ENCODE peak calls at places on chromosomes 11 and 22, in ten cellular contexts. O is mesothelial cell of epicardium, E is HFFc6, D is Peyer's patch, C is RWPE1, S is GM10248, B is PC-3, F is epithelial cell of esophagus, W is GM12864, M is IMR-90. I is an unnamed sample.

GRCh38 chr11:64131657-64132387 is 34.1 kb downstream of the MACROD1 start:
- DNase-seq in D (no peak), C (no peak), S (no peak), W (no peak), O (no peak), B (no peak), E (no peak), F (no peak), M (no peak), I (no peak)

GRCh38 chr11:23405350-23405937 is 545.2 kb upstream of the CCDC179 start:
- DNase-seq in M (no peak), S (no peak), B (no peak), E (no peak), O (no peak), C (no peak), D (no peak), W (no peak), F (no peak), I (no peak)

GRCh38 chr11:120512727-120513435 is 1.3 kb downstream of the GRIK4 start:
- DNase-seq in M (no peak), W (no peak), F (no peak), E (no peak), C (no peak), O (no peak), S (no peak), D (no peak), B (peak), I (no peak)

GRCh38 chr11:134008593-134008992 is 51.8 kb upstream of the IGSF9B start:
- DNase-seq in F (peak), E (no peak), B (no peak), S (no peak), M (no peak), D (no peak), W (peak), C (no peak), O (no peak), I (no peak)

GRCh38 chr11:68658661-68659060 is 25.7 kb upstream of the GAL start:
- DNase-seq in B (no peak), W (no peak), F (no peak), D (no peak), O (no peak), M (peak), S (no peak), E (peak), C (no peak), I (peak)

GRCh38 chr11:132115454-132115853 is 745.0 kb downstream of the NTM start:
- DNase-seq in F (peak), E (peak), S (no peak), D (no peak), W (no peak), O (no peak), M (peak), C (no peak), B (peak), I (no peak)

GRCh38 chr11:76777922-76778321 is 5.2 kb upstream of the TSKU start:
- DNase-seq in W (no peak), C (no peak), M (no peak), S (no peak), B (no peak), D (peak), O (no peak), E (no peak), F (no peak), I (no peak)

GRCh38 chr11:74568028-74568427 is 24.4 kb upstream of the POLD3 start:
- DNase-seq in W (no peak), B (no peak), M (no peak), O (no peak), E (no peak), S (no peak), C (no peak), D (no peak), F (no peak), I (no peak)

GRCh38 chr11:102010776-102011500 is 36.3 kb upstream of the CFAP300 start:
- DNase-seq in S (no peak), D (peak), B (peak), C (peak), F (peak), E (peak), M (peak), W (no peak), O (peak), I (peak)

GRCh38 chr11:123547180-123547579 is 107.2 kb downstream of the SCN3B start:
- DNase-seq in F (no peak), B (no peak), E (no peak), S (peak), D (no peak), W (peak), C (no peak), O (no peak), M (no peak), I (no peak)

GRCh38 chr22:27133951-27134664 is 476.7 kb downstream of the MIAT start:
- DNase-seq in F (peak), W (no peak), E (peak), C (peak), O (no peak), S (peak), B (peak), M (peak), D (no peak), I (no peak)

GRCh38 chr11:123239371-123240150 is 44.5 kb upstream of the CLMP start:
- DNase-seq in C (no peak), D (no peak), B (peak), O (no peak), M (peak), E (peak), F (peak), W (no peak), S (no peak), I (no peak)

GRCh38 chr11:46686886-46687810 is 13.3 kb downstream of the ARHGAP1 start:
- DNase-seq in M (peak), B (no peak), W (no peak), S (no peak), O (no peak), F (peak), D (peak), E (peak), C (peak), I (no peak)

GRCh38 chr11:120135838-120136237 is 2.1 kb downstream of the TRIM29 start:
- DNase-seq in C (peak), M (no peak), B (no peak), D (no peak), F (peak), S (no peak), O (peak), E (no peak), W (no peak), I (no peak)

GRCh38 chr22:27531782-27532530 is 269.6 kb downstream of the MN1 start:
- DNase-seq in C (peak), M (peak), E (peak), O (no peak), W (no peak), B (peak), S (no peak), D (no peak), F (peak), I (peak)

GRCh38 chr11:102317099-102317767 is at the start of gene BIRC3:
- DNase-seq in F (peak), O (peak), D (peak), E (peak), W (peak), C (peak), M (peak), B (peak), S (peak), I (peak)

GRCh38 chr11:279966-280761 is 2.0 kb downstream of the NLRP6 start:
- DNase-seq in O (no peak), D (peak), C (no peak), F (peak), W (no peak), S (no peak), B (no peak), E (no peak), M (peak), I (peak)

GRCh38 chr22:38756631-38757463 is 1.0 kb upstream of the SUN2 start:
- DNase-seq in C (no peak), O (no peak), M (no peak), S (no peak), D (no peak), B (no peak), F (no peak), E (no peak), W (no peak), I (peak)

GRCh38 chr11:73331138-73331916 is 23.3 kb downstream of the ARHGEF17 start:
- DNase-seq in D (no peak), B (no peak), E (no peak), M (peak), S (no peak), F (no peak), O (no peak), C (no peak), W (no peak), I (peak)

GRCh38 chr22:19855504-19856409 is 1.1 kb upstream of the GNB1L start:
- DNase-seq in F (peak), O (no peak), S (peak), B (peak), W (peak), E (no peak), M (peak), C (peak), D (peak), I (peak)

GRCh38 chr11:121348220-121348875 is 55.8 kb downstream of the SC5D start:
- DNase-seq in B (no peak), M (no peak), S (no peak), O (no peak), F (no peak), C (no peak), E (no peak), W (no peak), D (no peak), I (no peak)

GRCh38 chr22:20798974-20799373 is 25.1 kb downstream of the SERPIND1 start:
- DNase-seq in E (no peak), D (no peak), C (no peak), F (no peak), M (no peak), S (no peak), O (no peak), W (no peak), B (no peak), I (no peak)

GRCh38 chr11:75527938-75528845 is 2.5 kb upstream of the GDPD5 start:
- DNase-seq in F (no peak), C (no peak), O (no peak), W (no peak), S (no peak), B (no peak), E (no peak), M (no peak), D (no peak), I (no peak)

GRCh38 chr22:47367993-47368945 is 605.8 kb downstream of the TBC1D22A start:
- DNase-seq in B (no peak), M (no peak), D (no peak), W (no peak), S (no peak), C (no peak), O (no peak), F (no peak), E (no peak), I (no peak)

GRCh38 chr11:68145120-68145866 is 24.1 kb upstream of the CHKA start:
- DNase-seq in D (no peak), F (peak), B (peak), M (no peak), O (no peak), S (no peak), C (peak), E (no peak), W (no peak), I (peak)

GRCh38 chr11:45900916-45901617 is 6.0 kb downstream of the FREY1 start:
- DNase-seq in B (no peak), D (no peak), E (no peak), F (no peak), S (no peak), C (no peak), W (no peak), M (no peak), O (no peak), I (peak)

GRCh38 chr11:12184696-12185095 is 74.3 kb downstream of the MICAL2 start:
- DNase-seq in M (peak), F (no peak), B (peak), S (no peak), W (no peak), C (no peak), E (peak), D (no peak), O (no peak), I (no peak)

GRCh38 chr22:38724926-38725571 is 19.3 kb downstream of the GTPBP1 start:
- DNase-seq in M (peak), D (no peak), F (peak), S (no peak), B (peak), O (no peak), E (peak), W (no peak), C (no peak), I (peak)

GRCh38 chr11:41102471-41102870 is 357.0 kb downstream of the LRRC4C start:
- DNase-seq in S (no peak), E (no peak), W (no peak), F (no peak), O (no peak), C (no peak), D (no peak), M (no peak), B (no peak), I (no peak)
- TF ChIP-seq CTCF in S (no peak), E (no peak), W (no peak), F (no peak), O (no peak), C (no peak), D (no peak), M (no peak), B (no peak), I (no peak)

DNA sequence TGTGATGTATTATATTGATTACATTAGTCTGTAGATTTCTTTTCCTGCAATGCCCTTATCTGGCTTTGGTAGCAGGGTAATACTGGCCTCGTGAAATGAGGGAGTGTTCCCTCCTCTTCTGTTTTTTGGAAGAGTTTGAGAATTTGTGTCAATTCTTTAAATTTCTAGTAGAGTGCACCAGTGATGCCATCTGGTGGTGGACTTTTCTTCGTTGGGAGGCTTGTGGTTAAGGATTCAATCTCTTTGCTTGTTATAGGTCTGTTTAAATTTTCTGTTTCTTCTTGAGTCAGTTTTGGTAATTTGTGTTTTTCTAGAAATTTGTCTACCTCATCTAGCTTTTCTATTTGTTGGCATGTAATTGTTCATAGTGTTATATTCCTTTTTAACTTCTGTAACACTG is 18.9 kb downstream of the SHANK3 start:
- DNase-seq in D (no peak), W (no peak), O (no peak), F (peak), C (no peak), S (no peak), M (peak), E (peak), B (peak), I (no peak)
- TF ChIP-seq CTCF in D (peak), W (peak), O (peak), F (peak), C (peak), S (peak), M (peak), E (peak), B (peak), I (peak)

DNA sequence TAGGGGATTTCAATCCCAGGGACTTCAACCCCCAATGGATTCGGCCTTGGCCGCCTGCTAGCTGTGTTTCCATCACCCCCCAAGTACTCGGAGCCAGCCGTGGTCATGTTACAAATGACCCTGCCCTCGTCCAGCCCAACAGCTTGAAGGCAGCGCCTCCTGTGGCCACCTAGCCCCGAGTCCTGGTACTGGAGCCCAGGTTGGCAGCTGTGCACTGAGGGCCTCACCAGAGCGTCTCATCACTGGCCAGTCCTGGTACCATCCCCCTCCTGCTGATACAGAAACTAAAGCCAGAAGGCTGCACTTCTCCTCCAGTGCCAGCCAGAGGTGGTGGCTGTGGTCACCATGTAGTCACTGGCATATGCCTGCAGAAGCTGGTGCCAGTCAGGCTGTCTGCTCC is 44.9 kb upstream of the FADD start:
- DNase-seq in B (peak), S (no peak), M (peak), D (no peak), E (peak), O (no peak), F (no peak), C (no peak), W (no peak), I (peak)
- TF ChIP-seq CTCF in B (peak), S (no peak), M (peak), D (no peak), E (peak), O (no peak), F (peak), C (no peak), W (peak), I (peak)

GRCh38 chr22:45192701-45193187 is 29.0 kb downstream of the NUP50 start:
- DNase-seq in W (no peak), D (peak), S (peak), O (no peak), B (no peak), E (no peak), M (no peak), C (no peak), F (no peak), I (no peak)
- TF ChIP-seq CTCF in W (no peak), D (no peak), S (no peak), O (no peak), B (no peak), E (peak), M (peak), C (no peak), F (no peak), I (no peak)

GRCh38 chr22:49569286-49570031 is 258.2 kb downstream of the BRD1 start:
- DNase-seq in B (no peak), C (no peak), S (no peak), F (no peak), O (no peak), W (no peak), E (no peak), M (no peak), D (peak), I (no peak)

GRCh38 chr22:49566693-49567092 is 261.0 kb downstream of the BRD1 start:
- DNase-seq in D (peak), B (no peak), M (no peak), C (no peak), E (no peak), O (no peak), S (no peak), F (no peak), W (no peak), I (no peak)

GRCh38 chr22:49567894-49568750 is 259.6 kb downstream of the BRD1 start:
- DNase-seq in S (no peak), C (no peak), E (no peak), O (no peak), F (no peak), M (no peak), W (no peak), D (peak), B (no peak), I (no peak)

GRCh38 chr22:49570032-49570848 is 257.4 kb downstream of the BRD1 start:
- DNase-seq in F (no peak), M (no peak), E (no peak), C (no peak), B (no peak), D (peak), O (no peak), W (no peak), S (no peak), I (no peak)

DNA sequence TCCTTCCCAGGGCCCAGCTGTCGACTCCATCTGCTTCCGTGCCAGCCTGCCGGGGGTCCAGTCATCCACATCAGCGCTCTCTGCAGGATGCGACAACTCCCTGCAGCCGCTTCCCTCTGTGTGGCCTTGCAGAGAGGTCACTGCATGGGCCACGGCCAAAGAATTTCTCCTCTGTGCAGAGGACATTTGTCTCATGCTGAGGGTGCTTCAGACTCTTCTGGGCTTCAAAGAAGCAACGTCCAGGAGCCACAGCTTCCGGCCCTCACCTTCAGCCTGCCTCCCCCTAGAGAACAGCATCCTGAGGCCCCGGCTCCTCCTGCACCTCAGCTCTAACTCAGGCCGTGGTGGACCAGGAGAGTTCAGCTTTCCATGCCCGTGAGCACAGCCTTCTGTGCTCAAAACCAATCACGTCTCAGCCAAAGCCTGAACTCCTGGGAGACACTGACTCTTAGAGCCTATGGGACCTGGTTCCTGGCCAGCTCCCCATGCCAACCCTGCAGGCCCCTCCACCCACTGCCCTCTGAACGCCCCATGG is 258.9 kb downstream of the BRD1 start:
- DNase-seq in M (no peak), F (no peak), S (no peak), D (peak), E (no peak), C (no peak), W (no peak), O (no peak), B (no peak), I (no peak)
- TF ChIP-seq CTCF in M (no peak), F (no peak), S (no peak), D (no peak), E (no peak), C (no peak), W (no peak), O (no peak), B (no peak), I (no peak)

GRCh38 chr11:85749287-85749834 is 61.6 kb downstream of the SYTL2 start:
- DNase-seq in F (no peak), B (no peak), E (no peak), M (no peak), C (no peak), O (no peak), S (no peak), D (no peak), W (no peak), I (no peak)
- TF ChIP-seq CTCF in F (no peak), B (no peak), E (no peak), M (no peak), C (no peak), O (no peak), S (no peak), D (no peak), W (no peak), I (no peak)

I was measured in thyroid gland.